ENCODE peak calls at places on chromosomes 7 and 10, in six cellular contexts. M is cardiac fibroblast, Z is foreskin fibroblast, V is mesendoderm, B is lower lobe of right lung, G is lung. A is an unnamed sample.

GRCh38 chr10:114166053-114166452 is 8.0 kb downstream of the CCDC186 start:
- DNase-seq in M (peak; percentile 56), Z (no peak), V (peak; percentile 75), B (no peak), G (no peak), A (no peak)

GRCh38 chr10:43137701-43137970 is 609 bp upstream of the CSGALNACT2 start:
- DNase-seq in M (peak; percentile 76), Z (peak; percentile 59), V (peak; percentile 39), B (peak; percentile 67), G (peak; percentile 34), A (peak; percentile 65)

GRCh38 chr7:44460325-44460724 is 30.1 kb downstream of the NUDCD3 start:
- DNase-seq in M (no peak), Z (no peak), V (no peak), B (no peak), G (no peak), A (no peak)

GRCh38 chr10:33507662-33508425 is 173.4 kb upstream of the NRP1 start:
- DNase-seq in M (no peak), Z (no peak), V (no peak), B (no peak), G (no peak), A (no peak)

GRCh38 chr7:55512635-55513034 is 59.7 kb downstream of the VOPP1 start:
- DNase-seq in M (no peak), Z (no peak), V (no peak), B (no peak), G (no peak), A (no peak)

GRCh38 chr7:139776486-139777303 is 1.1 kb downstream of the HIPK2 start:
- DNase-seq in M (peak; percentile 56), Z (peak; percentile 39), V (peak; percentile 47), B (no peak), G (no peak), A (no peak)

GRCh38 chr7:35894721-35895120 is 93.9 kb downstream of the SEPTIN7 start:
- DNase-seq in M (no peak), Z (no peak), V (no peak), B (no peak), G (no peak), A (no peak)

GRCh38 chr10:124575107-124576035 is 113.7 kb downstream of the LHPP start:
- DNase-seq in M (no peak), Z (no peak), V (no peak), B (peak; percentile 34), G (no peak), A (no peak)

GRCh38 chr10:62098278-62099121 is 170.1 kb downstream of the RTKN2 start:
- DNase-seq in M (no peak), Z (no peak), V (no peak), B (no peak), G (no peak), A (no peak)

GRCh38 chr10:35251373-35252100 is 84.8 kb upstream of the CCNY start:
- DNase-seq in M (no peak), Z (no peak), V (no peak), B (no peak), G (no peak), A (no peak)

GRCh38 chr10:50577681-50578350 is 45.9 kb downstream of the SGMS1 start:
- DNase-seq in M (peak; percentile 74), Z (no peak), V (peak; percentile 64), B (no peak), G (no peak), A (no peak)

GRCh38 chr7:49396194-49396593 is 377.2 kb upstream of the VWC2 start:
- DNase-seq in M (no peak), Z (no peak), V (peak; percentile 5), B (no peak), G (no peak), A (no peak)

GRCh38 chr7:153286763-153287162 is 527.2 kb downstream of the ACTR3B start:
- DNase-seq in M (no peak), Z (no peak), V (no peak), B (no peak), G (no peak), A (no peak)

GRCh38 chr7:81514546-81514945 is 255.3 kb downstream of the HGF start:
- DNase-seq in M (no peak), Z (no peak), V (no peak), B (no peak), G (no peak), A (no peak)

GRCh38 chr7:12890586-12890985 is 203.2 kb downstream of the ARL4A start:
- DNase-seq in M (no peak), Z (no peak), V (no peak), B (no peak), G (no peak), A (no peak)

GRCh38 chr10:33331020-33331557 is 3.4 kb downstream of the NRP1 start:
- DNase-seq in M (no peak), Z (no peak), V (peak; percentile 91), B (no peak), G (no peak), A (no peak)

GRCh38 chr7:105664816-105665525 is 83.7 kb upstream of the EFCAB10 start:
- DNase-seq in M (no peak), Z (no peak), V (peak; percentile 99), B (no peak), G (no peak), A (no peak)

GRCh38 chr10:52720018-52720417 is 52.6 kb downstream of the MBL2 start:
- DNase-seq in M (no peak), Z (no peak), V (no peak), B (no peak), G (no peak), A (no peak)

GRCh38 chr10:73413108-73413527 is 740 bp downstream of the ANXA7 start:
- DNase-seq in M (no peak), Z (no peak), V (peak; percentile 67), B (no peak), G (no peak), A (peak; percentile 43)

GRCh38 chr10:79128923-79129305 is 60.1 kb downstream of the ZMIZ1 start:
- DNase-seq in M (no peak), Z (no peak), V (no peak), B (no peak), G (no peak), A (no peak)

GRCh38 chr7:114533151-114533550 is 118.5 kb downstream of the FOXP2 start:
- DNase-seq in M (no peak), Z (no peak), V (peak; percentile 19), B (no peak), G (no peak), A (no peak)

GRCh38 chr7:46131916-46132795 is 211.1 kb upstream of the IGFBP3 start:
- DNase-seq in M (no peak), Z (no peak), V (peak; percentile 75), B (no peak), G (no peak), A (no peak)

GRCh38 chr10:80921032-80921431 is 383.3 kb downstream of the SH2D4B start:
- DNase-seq in M (no peak), Z (no peak), V (no peak), B (no peak), G (no peak), A (no peak)

GRCh38 chr10:132444877-132445351 is 47.9 kb downstream of the PWWP2B start:
- DNase-seq in M (no peak), Z (no peak), V (peak; percentile 71), B (no peak), G (no peak), A (peak; percentile 84)

GRCh38 chr7:27873981-27874957 is 134.3 kb downstream of the TAX1BP1 start:
- DNase-seq in M (peak; percentile 83), Z (peak; percentile 78), V (no peak), B (peak; percentile 71), G (peak; percentile 60), A (peak; percentile 89)

GRCh38 chr10:50508315-50509051 is 115.3 kb downstream of the SGMS1 start:
- DNase-seq in M (no peak), Z (no peak), V (no peak), B (no peak), G (no peak), A (no peak)

DNA sequence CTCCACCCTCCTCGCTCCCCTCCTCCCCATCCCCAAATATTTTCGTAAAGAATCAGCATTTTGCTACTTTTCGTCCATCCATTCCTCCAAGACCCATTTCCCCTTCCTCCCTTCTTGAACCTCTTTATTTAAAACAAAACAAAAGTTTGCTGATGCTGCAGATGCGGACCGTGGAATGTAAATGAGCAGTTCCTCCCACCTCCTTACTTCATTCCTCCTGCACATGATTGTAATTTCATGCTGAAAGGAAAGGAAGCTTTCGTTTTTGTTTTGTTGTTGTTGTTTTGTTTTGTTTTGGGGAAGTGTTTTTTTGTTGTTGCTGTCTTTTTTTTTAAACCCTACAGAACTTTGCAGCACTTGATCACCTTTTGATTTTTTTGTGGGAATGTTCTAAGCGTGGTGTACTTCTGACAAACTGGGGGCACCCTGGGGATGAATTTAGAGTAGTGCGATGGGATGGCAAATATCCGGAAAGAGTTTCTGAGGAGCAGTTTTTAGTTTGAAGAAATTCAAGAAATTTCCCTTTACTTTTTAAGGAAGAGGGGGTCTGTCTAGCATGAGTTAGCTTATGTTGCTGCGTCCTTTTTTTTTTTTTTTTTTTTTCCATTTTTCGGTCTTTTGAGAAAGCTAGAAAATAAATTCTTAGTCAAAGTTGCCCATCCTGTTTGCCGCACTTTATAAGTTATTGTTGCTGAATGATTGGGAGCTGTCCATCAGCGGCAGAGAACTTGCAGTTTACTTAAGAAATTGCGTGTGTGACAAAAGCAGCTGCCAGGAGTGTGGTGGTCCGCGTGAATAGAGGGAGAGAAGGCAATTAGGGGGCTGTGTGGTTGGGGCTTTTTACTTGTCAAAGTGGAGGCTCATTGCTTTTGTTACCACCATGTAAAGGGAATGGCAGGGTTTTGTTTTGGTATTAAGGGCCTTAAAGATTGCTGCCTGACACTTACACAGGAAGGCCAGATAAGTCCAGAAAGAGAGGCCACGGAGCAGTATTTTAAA is 177.5 kb downstream of the TCF7L2 start:
- DNase-seq in M (peak; percentile 39), Z (no peak), V (no peak), B (no peak), G (no peak), A (no peak)
- H3K4me3 ChIP-seq in M (peak overlapping the region; percentile 51), Z (peak overlapping the region; percentile 27), V (no peak overlapping the region), B (no peak overlapping the region), G (no peak overlapping the region), A (no peak overlapping the region)

DNA sequence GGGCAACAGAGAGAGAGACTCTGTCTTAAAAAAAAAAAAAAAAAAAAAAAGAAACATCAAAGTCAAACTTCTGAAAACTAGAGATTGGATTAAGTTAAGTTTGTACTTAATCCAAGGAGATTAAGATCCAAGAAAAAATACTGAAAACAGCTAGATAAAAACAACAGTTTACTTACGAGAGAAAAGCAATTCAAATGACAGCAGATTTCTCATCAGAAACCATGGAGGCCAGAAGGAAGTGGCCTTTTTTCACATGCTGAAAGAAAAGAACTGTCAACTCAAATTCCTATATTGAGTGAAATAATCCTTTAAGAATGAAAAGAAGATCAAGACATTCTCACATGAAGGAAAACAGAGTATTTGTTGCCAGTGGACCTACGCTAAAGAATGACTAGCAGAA is 5.4 kb upstream of the CCDC71L start:
- DNase-seq in M (no peak), Z (no peak), V (no peak), B (no peak), G (no peak), A (no peak)
- H3K4me3 ChIP-seq in M (no peak overlapping the region), Z (no peak overlapping the region), V (no peak overlapping the region), B (no peak overlapping the region), G (no peak overlapping the region), A (no peak overlapping the region)

GRCh38 chr7:75611557-75612178 is 119.5 kb downstream of the SPDYE5 start:
- DNase-seq in M (peak; percentile 15), Z (no peak), V (peak; percentile 74), B (peak; percentile 81), G (peak; percentile 74), A (no peak)
- H3K4me3 ChIP-seq in M (no peak overlapping the region), Z (no peak overlapping the region), V (no peak overlapping the region), B (peak overlapping the region; percentile 5), G (peak overlapping the region; percentile 11), A (no peak overlapping the region)

DNA sequence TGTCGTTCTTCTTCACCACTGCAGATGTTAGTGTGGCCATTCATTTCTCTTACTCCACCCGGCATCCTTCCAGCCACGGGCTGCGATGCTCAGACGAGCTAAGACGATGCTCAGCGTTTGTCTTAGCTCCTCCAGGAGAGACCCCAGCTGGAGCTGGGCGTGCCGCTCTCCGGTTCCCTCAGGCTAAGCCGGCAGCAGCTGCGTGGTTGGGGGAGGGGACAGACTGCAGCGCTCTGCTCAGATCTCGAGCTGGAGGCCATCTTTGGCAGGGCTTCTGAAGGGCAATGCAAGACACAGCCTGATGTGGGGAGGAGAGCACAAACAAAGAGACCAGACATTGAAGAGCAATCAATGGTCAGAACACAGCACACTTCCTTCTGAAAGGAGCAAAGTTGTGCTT is 4.8 kb downstream of the INA start:
- DNase-seq in M (peak; percentile 12), Z (no peak), V (peak; percentile 89), B (no peak), G (no peak), A (no peak)
- H3K4me3 ChIP-seq in M (no peak overlapping the region), Z (no peak overlapping the region), V (no peak overlapping the region), B (no peak overlapping the region), G (no peak overlapping the region), A (no peak overlapping the region)